ENCODE peak calls at places on chromosomes 1 and 21, in ten cellular contexts. One of them, this sample, is unnamed.

GRCh38 chr21:36820176-36821031 is 121.5 kb downstream of the SIM2 start:
- DNase-seq in tibial nerve: no peak
- DNase-seq in left ventricle myocardium inferior: no peak
- DNase-seq in heart left ventricle: no peak
- DNase-seq in uterus: no peak
- DNase-seq in tibial artery: no peak
- DNase-seq in Panc1: no peak
- DNase-seq in transverse colon: no peak
- DNase-seq in pancreas: no peak
- DNase-seq in RWPE2: no peak
- DNase-seq in this sample: no peak

GRCh38 chr1:214471458-214471857 is 79.9 kb downstream of the PTPN14 start:
- DNase-seq in tibial nerve: no peak
- DNase-seq in left ventricle myocardium inferior: no peak
- DNase-seq in heart left ventricle: no peak
- DNase-seq in uterus: no peak
- DNase-seq in tibial artery: no peak
- DNase-seq in Panc1: no peak
- DNase-seq in transverse colon: no peak
- DNase-seq in pancreas: no peak
- DNase-seq in RWPE2: no peak
- DNase-seq in this sample: no peak

GRCh38 chr1:173479649-173480048 is 2.5 kb downstream of the PRDX6 start:
- DNase-seq in tibial nerve: no peak
- DNase-seq in left ventricle myocardium inferior: no peak
- DNase-seq in heart left ventricle: no peak
- DNase-seq in uterus: no peak
- DNase-seq in tibial artery: no peak
- DNase-seq in Panc1: no peak
- DNase-seq in transverse colon: no peak
- DNase-seq in pancreas: no peak
- DNase-seq in RWPE2: no peak
- DNase-seq in this sample: no peak

GRCh38 chr1:154941332-154941995 is 4.9 kb upstream of the PMVK start:
- DNase-seq in tibial nerve: no peak
- DNase-seq in left ventricle myocardium inferior: no peak
- DNase-seq in heart left ventricle: peak; percentile 42
- DNase-seq in uterus: no peak
- DNase-seq in tibial artery: no peak
- DNase-seq in Panc1: no peak
- DNase-seq in transverse colon: no peak
- DNase-seq in pancreas: peak; percentile 65
- DNase-seq in RWPE2: no peak
- DNase-seq in this sample: no peak

GRCh38 chr1:81340258-81340657 is 460.5 kb upstream of the ADGRL2 start:
- DNase-seq in tibial nerve: peak; percentile 8
- DNase-seq in left ventricle myocardium inferior: no peak
- DNase-seq in heart left ventricle: no peak
- DNase-seq in uterus: no peak
- DNase-seq in tibial artery: no peak
- DNase-seq in Panc1: no peak
- DNase-seq in transverse colon: no peak
- DNase-seq in pancreas: no peak
- DNase-seq in RWPE2: no peak
- DNase-seq in this sample: no peak

GRCh38 chr1:108070662-108071061 is 105.7 kb upstream of the VAV3 start:
- DNase-seq in tibial nerve: no peak
- DNase-seq in left ventricle myocardium inferior: no peak
- DNase-seq in heart left ventricle: no peak
- DNase-seq in uterus: no peak
- DNase-seq in tibial artery: no peak
- DNase-seq in Panc1: no peak
- DNase-seq in transverse colon: no peak
- DNase-seq in pancreas: no peak
- DNase-seq in RWPE2: no peak
- DNase-seq in this sample: no peak

GRCh38 chr1:29124366-29125236 is 898 bp upstream of the TMEM200B start:
- DNase-seq in tibial nerve: peak; percentile 82
- DNase-seq in left ventricle myocardium inferior: peak; percentile 79
- DNase-seq in heart left ventricle: peak; percentile 87
- DNase-seq in uterus: peak; percentile 93
- DNase-seq in tibial artery: peak; percentile 91
- DNase-seq in Panc1: no peak
- DNase-seq in transverse colon: peak; percentile 69
- DNase-seq in pancreas: peak; percentile 41
- DNase-seq in RWPE2: no peak
- DNase-seq in this sample: no peak

GRCh38 chr21:44965251-44966022 is 25.6 kb downstream of the SLX9 start:
- DNase-seq in tibial nerve: no peak
- DNase-seq in left ventricle myocardium inferior: no peak
- DNase-seq in heart left ventricle: peak; percentile 46
- DNase-seq in uterus: no peak
- DNase-seq in tibial artery: no peak
- DNase-seq in Panc1: no peak
- DNase-seq in transverse colon: no peak
- DNase-seq in pancreas: no peak
- DNase-seq in RWPE2: no peak
- DNase-seq in this sample: no peak

GRCh38 chr1:1123581-1124507 is 8.0 kb upstream of the C1orf159 start:
- DNase-seq in tibial nerve: no peak
- DNase-seq in left ventricle myocardium inferior: no peak
- DNase-seq in heart left ventricle: peak; percentile 51
- DNase-seq in uterus: no peak
- DNase-seq in tibial artery: no peak
- DNase-seq in Panc1: no peak
- DNase-seq in transverse colon: peak; percentile 8
- DNase-seq in pancreas: no peak
- DNase-seq in RWPE2: no peak
- DNase-seq in this sample: no peak

GRCh38 chr1:152506899-152507498 is 3.6 kb upstream of the LCE5A start:
- DNase-seq in tibial nerve: no peak
- DNase-seq in left ventricle myocardium inferior: no peak
- DNase-seq in heart left ventricle: no peak
- DNase-seq in uterus: no peak
- DNase-seq in tibial artery: no peak
- DNase-seq in Panc1: no peak
- DNase-seq in transverse colon: no peak
- DNase-seq in pancreas: no peak
- DNase-seq in RWPE2: no peak
- DNase-seq in this sample: no peak

GRCh38 chr1:152510503-152510902 is at the start of gene LCE5A:
- DNase-seq in tibial nerve: no peak
- DNase-seq in left ventricle myocardium inferior: no peak
- DNase-seq in heart left ventricle: no peak
- DNase-seq in uterus: no peak
- DNase-seq in tibial artery: no peak
- DNase-seq in Panc1: no peak
- DNase-seq in transverse colon: no peak
- DNase-seq in pancreas: no peak
- DNase-seq in RWPE2: no peak
- DNase-seq in this sample: no peak

GRCh38 chr1:152501704-152502103 is 8.9 kb upstream of the LCE5A start:
- DNase-seq in tibial nerve: no peak
- DNase-seq in left ventricle myocardium inferior: no peak
- DNase-seq in heart left ventricle: no peak
- DNase-seq in uterus: no peak
- DNase-seq in tibial artery: no peak
- DNase-seq in Panc1: no peak
- DNase-seq in transverse colon: no peak
- DNase-seq in pancreas: no peak
- DNase-seq in RWPE2: no peak
- DNase-seq in this sample: no peak

GRCh38 chr1:152502496-152503180 is 8.0 kb upstream of the LCE5A start:
- DNase-seq in tibial nerve: no peak
- DNase-seq in left ventricle myocardium inferior: no peak
- DNase-seq in heart left ventricle: no peak
- DNase-seq in uterus: no peak
- DNase-seq in tibial artery: no peak
- DNase-seq in Panc1: no peak
- DNase-seq in transverse colon: no peak
- DNase-seq in pancreas: no peak
- DNase-seq in RWPE2: peak; percentile 88
- DNase-seq in this sample: no peak

GRCh38 chr1:152505083-152505482 is 5.5 kb upstream of the LCE5A start:
- DNase-seq in tibial nerve: no peak
- DNase-seq in left ventricle myocardium inferior: no peak
- DNase-seq in heart left ventricle: no peak
- DNase-seq in uterus: no peak
- DNase-seq in tibial artery: no peak
- DNase-seq in Panc1: no peak
- DNase-seq in transverse colon: no peak
- DNase-seq in pancreas: no peak
- DNase-seq in RWPE2: peak; percentile 76
- DNase-seq in this sample: no peak
- H3K9me3 ChIP-seq in tibial nerve: no peaks in the 10 kb centered on the region
- H3K9me3 ChIP-seq in left ventricle myocardium inferior: no peaks in the 10 kb centered on the region
- H3K9me3 ChIP-seq in heart left ventricle: no peaks in the 10 kb centered on the region
- H3K9me3 ChIP-seq in uterus: no peaks in the 10 kb centered on the region
- H3K9me3 ChIP-seq in tibial artery: no peaks in the 10 kb centered on the region
- H3K9me3 ChIP-seq in Panc1: no peaks in the 10 kb centered on the region
- H3K9me3 ChIP-seq in transverse colon: no peaks in the 10 kb centered on the region
- H3K9me3 ChIP-seq in pancreas: no peaks in the 10 kb centered on the region
- H3K9me3 ChIP-seq in RWPE2: no peaks in the 10 kb centered on the region
- H3K9me3 ChIP-seq in this sample: no peaks in the 10 kb centered on the region

DNA sequence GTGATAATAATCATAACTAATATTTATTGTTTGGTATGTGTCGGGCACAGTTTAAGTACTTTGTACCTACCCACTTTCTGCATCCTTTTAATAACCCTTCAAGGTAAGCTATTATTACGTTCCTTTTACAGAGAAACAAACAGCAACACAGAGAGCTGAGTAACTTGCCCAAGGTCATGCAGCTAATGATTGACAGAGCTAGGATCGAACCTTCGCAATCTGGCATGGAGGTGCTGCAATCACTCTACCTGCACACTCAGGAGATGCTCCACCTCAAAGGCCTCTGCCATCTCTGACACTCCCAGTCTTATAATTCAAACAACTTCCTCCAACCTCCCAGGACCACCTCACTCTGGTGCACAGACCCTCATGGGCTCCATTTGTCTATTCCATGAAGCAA is 137.2 kb downstream of the DMRTA2 start:
- DNase-seq in tibial nerve: no peak
- DNase-seq in left ventricle myocardium inferior: no peak
- DNase-seq in heart left ventricle: no peak
- DNase-seq in uterus: no peak
- DNase-seq in tibial artery: no peak
- DNase-seq in Panc1: no peak
- DNase-seq in transverse colon: no peak
- DNase-seq in pancreas: peak; percentile 20
- DNase-seq in RWPE2: no peak
- DNase-seq in this sample: no peak
- TF ChIP-seq CTCF in tibial nerve: no peak
- TF ChIP-seq CTCF in left ventricle myocardium inferior: no peak
- TF ChIP-seq CTCF in heart left ventricle: no peak
- TF ChIP-seq CTCF in uterus: no peak
- TF ChIP-seq CTCF in tibial artery: no peak
- TF ChIP-seq CTCF in Panc1: no peak
- TF ChIP-seq CTCF in transverse colon: no peak
- TF ChIP-seq CTCF in pancreas: no peak
- TF ChIP-seq CTCF in RWPE2: no peak
- TF ChIP-seq CTCF in this sample: no peak

GRCh38 chr1:40462956-40463590 is 12.8 kb downstream of the ZFP69B start:
- DNase-seq in tibial nerve: no peak
- DNase-seq in left ventricle myocardium inferior: no peak
- DNase-seq in heart left ventricle: no peak
- DNase-seq in uterus: no peak
- DNase-seq in tibial artery: no peak
- DNase-seq in Panc1: no peak
- DNase-seq in transverse colon: no peak
- DNase-seq in pancreas: no peak
- DNase-seq in RWPE2: no peak
- DNase-seq in this sample: no peak
- H3K9me3 ChIP-seq in tibial nerve: no peaks in the 10 kb centered on the region
- H3K9me3 ChIP-seq in left ventricle myocardium inferior: peaks cover 100% of the 10 kb centered on the region
- H3K9me3 ChIP-seq in heart left ventricle: peaks cover 100% of the 10 kb centered on the region
- H3K9me3 ChIP-seq in uterus: no peaks in the 10 kb centered on the region
- H3K9me3 ChIP-seq in tibial artery: peaks cover 97% of the 10 kb centered on the region
- H3K9me3 ChIP-seq in Panc1: peaks cover 81% of the 10 kb centered on the region
- H3K9me3 ChIP-seq in transverse colon: peaks cover 97% of the 10 kb centered on the region
- H3K9me3 ChIP-seq in pancreas: peaks cover 21% of the 10 kb centered on the region
- H3K9me3 ChIP-seq in RWPE2: peaks cover 60% of the 10 kb centered on the region
- H3K9me3 ChIP-seq in this sample: peaks cover 90% of the 10 kb centered on the region

GRCh38 chr21:8998946-8999681 is 1522.3 kb upstream of the TPTE start:
- DNase-seq in tibial nerve: no peak
- DNase-seq in left ventricle myocardium inferior: no peak
- DNase-seq in heart left ventricle: no peak
- DNase-seq in uterus: no peak
- DNase-seq in tibial artery: no peak
- DNase-seq in Panc1: peak; percentile 61
- DNase-seq in transverse colon: no peak
- DNase-seq in pancreas: no peak
- DNase-seq in RWPE2: no peak
- DNase-seq in this sample: no peak
- TF ChIP-seq CTCF in tibial nerve: no peak
- TF ChIP-seq CTCF in left ventricle myocardium inferior: no peak
- TF ChIP-seq CTCF in heart left ventricle: no peak
- TF ChIP-seq CTCF in uterus: no peak
- TF ChIP-seq CTCF in tibial artery: no peak
- TF ChIP-seq CTCF in Panc1: no peak
- TF ChIP-seq CTCF in transverse colon: no peak
- TF ChIP-seq CTCF in pancreas: no peak
- TF ChIP-seq CTCF in RWPE2: no peak
- TF ChIP-seq CTCF in this sample: no peak

DNA sequence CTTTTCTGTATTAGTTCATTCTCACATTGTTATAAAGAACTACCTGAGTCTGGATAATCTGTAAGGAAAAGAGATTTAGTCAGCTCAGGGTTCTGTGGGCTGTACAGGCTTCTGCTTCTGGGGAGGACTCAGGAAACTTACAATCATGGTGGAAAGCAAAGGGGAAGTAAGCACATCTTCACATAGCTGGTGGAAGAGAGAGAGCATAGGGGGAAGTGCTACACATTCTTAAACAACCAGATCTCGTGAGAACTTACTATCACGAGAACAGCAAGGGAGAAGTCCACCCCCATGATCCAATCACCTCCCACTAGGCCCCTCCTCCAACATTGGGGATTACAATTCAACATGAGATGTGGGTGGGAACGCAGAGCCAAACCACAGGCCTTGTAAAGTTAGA is 37.9 kb upstream of the AHCTF1 start:
- DNase-seq in tibial nerve: no peak
- DNase-seq in left ventricle myocardium inferior: no peak
- DNase-seq in heart left ventricle: no peak
- DNase-seq in uterus: no peak
- DNase-seq in tibial artery: no peak
- DNase-seq in Panc1: no peak
- DNase-seq in transverse colon: no peak
- DNase-seq in pancreas: no peak
- DNase-seq in RWPE2: no peak
- DNase-seq in this sample: no peak
- H3K9me3 ChIP-seq in tibial nerve: no peaks in the 10 kb centered on the region
- H3K9me3 ChIP-seq in left ventricle myocardium inferior: peaks cover 16% of the 10 kb centered on the region
- H3K9me3 ChIP-seq in heart left ventricle: peaks cover 5% of the 10 kb centered on the region
- H3K9me3 ChIP-seq in uterus: no peaks in the 10 kb centered on the region
- H3K9me3 ChIP-seq in tibial artery: no peaks in the 10 kb centered on the region
- H3K9me3 ChIP-seq in Panc1: peaks cover 7% of the 10 kb centered on the region
- H3K9me3 ChIP-seq in transverse colon: no peaks in the 10 kb centered on the region
- H3K9me3 ChIP-seq in pancreas: no peaks in the 10 kb centered on the region
- H3K9me3 ChIP-seq in RWPE2: no peaks in the 10 kb centered on the region
- H3K9me3 ChIP-seq in this sample: no peaks in the 10 kb centered on the region

This sample was measured in esophagus squamous epithelium.